ENCODE peak calls at places on chromosomes 7 and 10, in four cellular contexts. One of them, this sample, is unnamed.

GRCh38 chr7:120060283-120060682 is 212.7 kb upstream of the KCND2 start:
- DNase-seq in hepatocyte: no peak
- DNase-seq in T-helper 9 cell: no peak
- DNase-seq in stimulated activated CD8-positive, alpha-beta memory T cell treated with anti-CD3 and anti-CD28 coated beads, Interleukin-2, amount 100 ng/mL, for 1 hour: no peak
- DNase-seq in this sample: no peak

GRCh38 chr7:41652265-41652664 is 50.6 kb downstream of the INHBA start:
- DNase-seq in T-helper 9 cell: no peak
- DNase-seq in hepatocyte: no peak
- DNase-seq in stimulated activated CD8-positive, alpha-beta memory T cell treated with anti-CD3 and anti-CD28 coated beads, Interleukin-2, amount 100 ng/mL, for 1 hour: no peak
- DNase-seq in this sample: no peak

GRCh38 chr10:114694062-114694461 is 36.0 kb upstream of the ABLIM1 start:
- DNase-seq in hepatocyte: no peak
- DNase-seq in stimulated activated CD8-positive, alpha-beta memory T cell treated with anti-CD3 and anti-CD28 coated beads, Interleukin-2, amount 100 ng/mL, for 1 hour: no peak
- DNase-seq in T-helper 9 cell: no peak
- DNase-seq in this sample: no peak

GRCh38 chr10:70807566-70807965 is 8.2 kb upstream of the SGPL1 start:
- DNase-seq in T-helper 9 cell: no peak
- DNase-seq in stimulated activated CD8-positive, alpha-beta memory T cell treated with anti-CD3 and anti-CD28 coated beads, Interleukin-2, amount 100 ng/mL, for 1 hour: no peak
- DNase-seq in hepatocyte: no peak
- DNase-seq in this sample: no peak

GRCh38 chr10:123402656-123403055 is 248.5 kb downstream of the BUB3 start:
- DNase-seq in stimulated activated CD8-positive, alpha-beta memory T cell treated with anti-CD3 and anti-CD28 coated beads, Interleukin-2, amount 100 ng/mL, for 1 hour: no peak
- DNase-seq in hepatocyte: no peak
- DNase-seq in T-helper 9 cell: no peak
- DNase-seq in this sample: no peak

GRCh38 chr10:133159950-133160812 is at the start of gene KNDC1:
- DNase-seq in T-helper 9 cell: no peak
- DNase-seq in hepatocyte: peak
- DNase-seq in stimulated activated CD8-positive, alpha-beta memory T cell treated with anti-CD3 and anti-CD28 coated beads, Interleukin-2, amount 100 ng/mL, for 1 hour: no peak
- DNase-seq in this sample: peak

GRCh38 chr10:103693812-103694205 is 161.6 kb downstream of the SH3PXD2A start:
- DNase-seq in stimulated activated CD8-positive, alpha-beta memory T cell treated with anti-CD3 and anti-CD28 coated beads, Interleukin-2, amount 100 ng/mL, for 1 hour: no peak
- DNase-seq in hepatocyte: no peak
- DNase-seq in T-helper 9 cell: no peak
- DNase-seq in this sample: no peak

GRCh38 chr10:103668351-103669242 is 175.1 kb downstream of the NEURL1 start:
- DNase-seq in T-helper 9 cell: no peak
- DNase-seq in stimulated activated CD8-positive, alpha-beta memory T cell treated with anti-CD3 and anti-CD28 coated beads, Interleukin-2, amount 100 ng/mL, for 1 hour: no peak
- DNase-seq in hepatocyte: no peak
- DNase-seq in this sample: no peak

GRCh38 chr10:75276029-75276872 is 40.5 kb upstream of the COMTD1 start:
- DNase-seq in hepatocyte: no peak
- DNase-seq in stimulated activated CD8-positive, alpha-beta memory T cell treated with anti-CD3 and anti-CD28 coated beads, Interleukin-2, amount 100 ng/mL, for 1 hour: no peak
- DNase-seq in T-helper 9 cell: no peak
- DNase-seq in this sample: no peak

GRCh38 chr10:129323877-129324276 is 143.2 kb upstream of the MGMT start:
- DNase-seq in T-helper 9 cell: no peak
- DNase-seq in stimulated activated CD8-positive, alpha-beta memory T cell treated with anti-CD3 and anti-CD28 coated beads, Interleukin-2, amount 100 ng/mL, for 1 hour: no peak
- DNase-seq in hepatocyte: no peak
- DNase-seq in this sample: no peak

GRCh38 chr7:153389261-153389660 is 629.7 kb downstream of the ACTR3B start:
- DNase-seq in hepatocyte: no peak
- DNase-seq in stimulated activated CD8-positive, alpha-beta memory T cell treated with anti-CD3 and anti-CD28 coated beads, Interleukin-2, amount 100 ng/mL, for 1 hour: no peak
- DNase-seq in T-helper 9 cell: no peak
- DNase-seq in this sample: no peak

GRCh38 chr7:81705206-81705605 is 64.6 kb downstream of the HGF start:
- DNase-seq in stimulated activated CD8-positive, alpha-beta memory T cell treated with anti-CD3 and anti-CD28 coated beads, Interleukin-2, amount 100 ng/mL, for 1 hour: no peak
- DNase-seq in T-helper 9 cell: no peak
- DNase-seq in hepatocyte: no peak
- DNase-seq in this sample: no peak

GRCh38 chr7:28847681-28848080 is 110.4 kb downstream of the TRIL start:
- DNase-seq in hepatocyte: no peak
- DNase-seq in T-helper 9 cell: no peak
- DNase-seq in stimulated activated CD8-positive, alpha-beta memory T cell treated with anti-CD3 and anti-CD28 coated beads, Interleukin-2, amount 100 ng/mL, for 1 hour: no peak
- DNase-seq in this sample: no peak

GRCh38 chr10:62492012-62492869 is 118.1 kb downstream of the ZNF365 start:
- DNase-seq in hepatocyte: peak
- DNase-seq in T-helper 9 cell: no peak
- DNase-seq in stimulated activated CD8-positive, alpha-beta memory T cell treated with anti-CD3 and anti-CD28 coated beads, Interleukin-2, amount 100 ng/mL, for 1 hour: no peak
- DNase-seq in this sample: no peak

GRCh38 chr7:131511774-131512535 is 44.5 kb downstream of the PODXL start:
- DNase-seq in stimulated activated CD8-positive, alpha-beta memory T cell treated with anti-CD3 and anti-CD28 coated beads, Interleukin-2, amount 100 ng/mL, for 1 hour: no peak
- DNase-seq in T-helper 9 cell: no peak
- DNase-seq in hepatocyte: no peak
- DNase-seq in this sample: no peak

GRCh38 chr10:90723416-90724068 is 134.3 kb downstream of the HTR7 start:
- DNase-seq in T-helper 9 cell: no peak
- DNase-seq in hepatocyte: no peak
- DNase-seq in stimulated activated CD8-positive, alpha-beta memory T cell treated with anti-CD3 and anti-CD28 coated beads, Interleukin-2, amount 100 ng/mL, for 1 hour: no peak
- DNase-seq in this sample: no peak

GRCh38 chr7:87316097-87316700 is 29.3 kb upstream of the CROT start:
- DNase-seq in T-helper 9 cell: no peak
- DNase-seq in hepatocyte: no peak
- DNase-seq in stimulated activated CD8-positive, alpha-beta memory T cell treated with anti-CD3 and anti-CD28 coated beads, Interleukin-2, amount 100 ng/mL, for 1 hour: no peak
- DNase-seq in this sample: no peak

GRCh38 chr10:106795619-106796018 is 368.9 kb downstream of the SORCS1 start:
- DNase-seq in stimulated activated CD8-positive, alpha-beta memory T cell treated with anti-CD3 and anti-CD28 coated beads, Interleukin-2, amount 100 ng/mL, for 1 hour: no peak
- DNase-seq in hepatocyte: peak
- DNase-seq in T-helper 9 cell: no peak
- DNase-seq in this sample: peak

GRCh38 chr10:44857363-44858016 is 53.6 kb upstream of the TMEM72 start:
- DNase-seq in hepatocyte: peak
- DNase-seq in stimulated activated CD8-positive, alpha-beta memory T cell treated with anti-CD3 and anti-CD28 coated beads, Interleukin-2, amount 100 ng/mL, for 1 hour: peak
- DNase-seq in T-helper 9 cell: peak
- DNase-seq in this sample: peak